ENCODE peak calls at places on chromosome 7, in nine cellular contexts. H is cardiac muscle cell, Y is IMR-90, M is AG09309, T is fibroblast of the aortic adventitia, G is A549, K is LNCaP clone FGC, D is right atrium auricular region, S is epithelial cell of esophagus. Z is an unnamed sample.

GRCh38 chr7:158816995-158817394 is 12.3 kb downstream of the ESYT2 start:
- DNase-seq in H (no peak), Y (no peak), M (no peak), T (no peak), G (no peak), K (no peak), D (no peak), S (peak), Z (no peak)

GRCh38 chr7:132580277-132580676 is 4.0 kb upstream of the PLXNA4 start:
- DNase-seq in H (no peak), Y (no peak), M (no peak), T (no peak), G (peak), K (no peak), D (no peak), S (peak), Z (no peak)

GRCh38 chr7:41185851-41186250 is 517.0 kb downstream of the INHBA start:
- DNase-seq in H (no peak), Y (no peak), M (no peak), T (no peak), G (no peak), K (no peak), D (no peak), S (peak), Z (no peak)

GRCh38 chr7:85102813-85103350 is 84.0 kb downstream of the SEMA3D start:
- DNase-seq in H (no peak), Y (peak), M (peak), T (peak), G (no peak), K (no peak), D (no peak), S (no peak), Z (no peak)

GRCh38 chr7:99396914-99397631 is 11.3 kb downstream of the PDAP1 start:
- DNase-seq in H (no peak), Y (no peak), M (no peak), T (no peak), G (no peak), K (no peak), D (no peak), S (no peak), Z (no peak)

GRCh38 chr7:1843921-1844335 is 173.9 kb downstream of the ELFN1 start:
- DNase-seq in H (no peak), Y (no peak), M (no peak), T (no peak), G (no peak), K (no peak), D (no peak), S (no peak), Z (peak)

GRCh38 chr7:105204520-105204919 is 184.2 kb downstream of the SRPK2 start:
- DNase-seq in H (no peak), Y (no peak), M (no peak), T (no peak), G (no peak), K (no peak), D (no peak), S (no peak), Z (no peak)

GRCh38 chr7:143015102-143015501 is 11.8 kb downstream of the OR9A2 start:
- DNase-seq in H (no peak), Y (no peak), M (no peak), T (no peak), G (no peak), K (no peak), D (no peak), S (no peak), Z (no peak)

GRCh38 chr7:109763611-109764010 is 1193.9 kb downstream of the DNAJB9 start:
- DNase-seq in H (no peak), Y (no peak), M (no peak), T (no peak), G (no peak), K (peak), D (no peak), S (peak), Z (no peak)

GRCh38 chr7:156497776-156498509 is 142.6 kb upstream of the RNF32 start:
- DNase-seq in H (no peak), Y (no peak), M (no peak), T (no peak), G (no peak), K (no peak), D (peak), S (no peak), Z (no peak)

GRCh38 chr7:30231271-30231670 is 53.1 kb upstream of the ZNRF2 start:
- DNase-seq in H (no peak), Y (no peak), M (no peak), T (no peak), G (no peak), K (no peak), D (no peak), S (no peak), Z (no peak)

GRCh38 chr7:67692425-67692824 is 695.8 kb downstream of the TYW1 start:
- DNase-seq in H (no peak), Y (no peak), M (no peak), T (no peak), G (no peak), K (peak), D (no peak), S (peak), Z (no peak)

GRCh38 chr7:51817694-51818093 is 501.1 kb upstream of the COBL start:
- DNase-seq in H (no peak), Y (no peak), M (no peak), T (no peak), G (no peak), K (no peak), D (no peak), S (no peak), Z (no peak)

GRCh38 chr7:12391922-12392615 is 11.6 kb downstream of the VWDE start:
- DNase-seq in H (no peak), Y (no peak), M (no peak), T (no peak), G (no peak), K (no peak), D (no peak), S (peak), Z (no peak)

GRCh38 chr7:132249591-132249971 is 326.7 kb downstream of the PLXNA4 start:
- DNase-seq in H (peak), Y (no peak), M (no peak), T (peak), G (peak), K (peak), D (no peak), S (peak), Z (no peak)

GRCh38 chr7:84178013-84178412 is 16.6 kb downstream of the SEMA3A start:
- DNase-seq in H (no peak), Y (peak), M (no peak), T (no peak), G (no peak), K (no peak), D (no peak), S (peak), Z (no peak)

GRCh38 chr7:100080895-100081534 is 508 bp downstream of the ZNF3 start:
- DNase-seq in H (peak), Y (peak), M (no peak), T (no peak), G (no peak), K (peak), D (no peak), S (peak), Z (no peak)

GRCh38 chr7:114021135-114021534 is 102.3 kb upstream of the PPP1R3A start:
- DNase-seq in H (no peak), Y (peak), M (no peak), T (no peak), G (no peak), K (peak), D (no peak), S (peak), Z (no peak)

DNA sequence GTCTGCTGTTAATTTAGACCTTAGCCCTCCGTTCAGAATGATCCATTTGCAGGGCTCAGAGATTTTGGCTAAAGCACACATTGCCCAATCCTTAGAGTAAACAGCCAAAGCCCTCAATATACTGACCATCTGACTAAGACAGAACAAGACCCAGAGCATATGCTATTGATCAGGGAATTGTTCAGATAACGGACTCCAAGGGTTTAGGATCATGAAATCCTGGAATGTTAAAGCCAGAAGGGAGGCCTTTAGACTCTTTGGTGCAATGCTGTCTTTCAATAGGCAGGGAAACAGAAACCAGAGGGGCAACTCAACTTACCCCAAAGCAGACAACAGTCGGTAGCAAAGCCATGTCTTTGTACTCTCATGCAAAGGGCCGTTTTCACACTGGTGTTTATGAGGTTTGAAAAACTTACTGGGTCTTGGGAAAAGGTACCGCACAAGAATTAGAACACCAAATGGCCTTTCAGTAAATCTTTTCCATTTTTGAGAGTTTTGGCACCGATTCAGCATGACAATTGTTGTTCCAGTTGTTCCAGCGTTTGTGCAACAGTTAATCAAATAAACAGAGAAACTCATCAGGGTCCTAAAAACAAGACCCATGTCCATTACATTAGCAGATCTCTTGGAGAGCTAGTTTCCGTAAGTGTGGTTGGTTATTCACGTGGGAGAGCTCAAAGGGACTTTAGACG is 94.2 kb upstream of the AGBL3 start:
- DNase-seq in H (no peak), Y (peak), M (no peak), T (peak), G (no peak), K (no peak), D (no peak), S (no peak), Z (no peak)
- H3K4me3 ChIP-seq in H (peak), Y (peak), M (peak), T (peak), G (peak), K (peak), D (peak), S (peak), Z (peak)

DNA sequence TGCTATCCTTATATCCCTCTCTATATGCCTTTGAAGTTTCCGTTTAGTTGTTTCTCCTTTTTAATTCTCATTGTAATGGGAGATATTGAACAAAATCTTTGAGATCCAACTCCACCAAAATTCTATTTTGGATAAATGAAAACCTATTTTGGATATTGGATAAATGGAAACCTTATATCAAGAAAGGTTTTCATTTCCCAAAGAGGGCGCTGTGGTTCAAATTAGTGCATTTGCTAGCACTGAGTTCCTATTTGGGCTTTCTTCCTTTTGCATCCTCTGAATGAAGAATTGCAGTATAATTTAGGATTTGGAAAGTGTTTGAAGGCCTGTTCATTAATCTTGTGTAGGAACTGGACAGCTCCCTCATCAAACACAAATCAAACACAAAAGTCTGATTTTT is 80.7 kb upstream of the KLF14 start:
- DNase-seq in H (no peak), Y (peak), M (peak), T (peak), G (no peak), K (no peak), D (no peak), S (peak), Z (no peak)
- TF ChIP-seq CTCF in H (peak), Y (peak), M (peak), T (peak), G (peak), K (no peak), D (no peak), S (peak), Z (no peak)

GRCh38 chr7:44201813-44202212 is 1.0 kb downstream of the YKT6 start:
- DNase-seq in H (no peak), Y (peak), M (no peak), T (peak), G (no peak), K (no peak), D (no peak), S (peak), Z (no peak)
- H3K4me3 ChIP-seq in H (peak), Y (peak), M (peak), T (peak), G (peak), K (peak), D (peak), S (peak), Z (peak)

DNA sequence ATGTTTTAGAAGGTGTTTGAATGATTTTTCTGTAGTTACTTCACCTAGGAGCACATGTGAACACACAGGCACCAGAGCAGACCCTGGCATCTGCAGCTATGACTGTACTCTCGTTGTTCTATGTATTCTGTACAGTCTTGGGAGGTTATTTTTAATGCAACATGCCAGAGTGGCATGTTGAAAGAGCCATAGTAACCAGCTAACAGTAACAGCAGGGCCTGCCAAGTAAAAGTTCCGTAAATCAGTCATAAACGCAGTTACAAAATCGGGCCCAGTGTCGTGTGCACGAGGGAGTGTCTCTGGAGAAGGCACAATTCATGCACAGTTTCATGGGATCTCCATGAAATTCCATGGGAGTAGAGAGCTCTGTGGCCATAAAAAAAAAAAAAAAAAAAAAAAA is 108.3 kb upstream of the CDK6 start:
- DNase-seq in H (no peak), Y (peak), M (peak), T (peak), G (no peak), K (no peak), D (no peak), S (no peak), Z (no peak)
- TF ChIP-seq CTCF in H (no peak), Y (no peak), M (no peak), T (no peak), G (no peak), K (no peak), D (no peak), S (no peak), Z (no peak)

GRCh38 chr7:151279868-151280267 is 31.4 kb upstream of the SMARCD3 start:
- DNase-seq in H (no peak), Y (no peak), M (no peak), T (no peak), G (no peak), K (no peak), D (no peak), S (no peak), Z (no peak)

GRCh38 chr7:151275813-151276577 is 27.5 kb upstream of the SMARCD3 start:
- DNase-seq in H (no peak), Y (no peak), M (no peak), T (no peak), G (no peak), K (no peak), D (no peak), S (no peak), Z (no peak)

GRCh38 chr7:151278949-151279348 is 30.5 kb upstream of the SMARCD3 start:
- DNase-seq in H (no peak), Y (no peak), M (no peak), T (no peak), G (no peak), K (no peak), D (no peak), S (no peak), Z (no peak)

GRCh38 chr7:151276651-151277590 is 28.4 kb upstream of the SMARCD3 start:
- DNase-seq in H (peak), Y (peak), M (no peak), T (peak), G (peak), K (peak), D (no peak), S (peak), Z (no peak)

GRCh38 chr7:151277631-151278030 is 29.1 kb upstream of the SMARCD3 start:
- DNase-seq in H (no peak), Y (no peak), M (no peak), T (no peak), G (no peak), K (no peak), D (no peak), S (no peak), Z (no peak)
- H3K4me3 ChIP-seq in H (no peak), Y (no peak), M (no peak), T (no peak), G (no peak), K (no peak), D (no peak), S (no peak), Z (peak)

GRCh38 chr7:10860516-10860915 is 113.2 kb upstream of the PHF14 start:
- DNase-seq in H (no peak), Y (no peak), M (no peak), T (no peak), G (no peak), K (no peak), D (no peak), S (peak), Z (no peak)

GRCh38 chr7:10855583-10855982 is 118.1 kb upstream of the PHF14 start:
- DNase-seq in H (no peak), Y (no peak), M (no peak), T (no peak), G (no peak), K (no peak), D (no peak), S (peak), Z (no peak)
- TF ChIP-seq CTCF in H (no peak), Y (no peak), M (no peak), T (no peak), G (no peak), K (no peak), D (no peak), S (no peak), Z (no peak)

GRCh38 chr7:27113991-27114866 is 11.7 kb upstream of the HOXA2 start:
- DNase-seq in H (no peak), Y (peak), M (no peak), T (peak), G (peak), K (no peak), D (no peak), S (no peak), Z (no peak)
- H3K4me3 ChIP-seq in H (peak), Y (peak), M (no peak), T (peak), G (peak), K (no peak), D (peak), S (peak), Z (peak)

GRCh38 chr7:138095972-138096935 is 20.0 kb downstream of the AKR1D1 start:
- DNase-seq in H (no peak), Y (no peak), M (no peak), T (no peak), G (no peak), K (peak), D (no peak), S (no peak), Z (no peak)

GRCh38 chr7:138099813-138100212 is 23.6 kb downstream of the AKR1D1 start:
- DNase-seq in H (no peak), Y (no peak), M (no peak), T (no peak), G (no peak), K (no peak), D (no peak), S (no peak), Z (no peak)

GRCh38 chr7:138092486-138093028 is 16.3 kb downstream of the AKR1D1 start:
- DNase-seq in H (no peak), Y (no peak), M (no peak), T (no peak), G (no peak), K (peak), D (no peak), S (peak), Z (no peak)

GRCh38 chr7:138097064-138097741 is 20.9 kb downstream of the AKR1D1 start:
- DNase-seq in H (peak), Y (no peak), M (no peak), T (peak), G (peak), K (peak), D (no peak), S (peak), Z (no peak)
- TF ChIP-seq CTCF in H (peak), Y (peak), M (peak), T (no peak), G (peak), K (peak), D (no peak), S (peak), Z (no peak)

DNA sequence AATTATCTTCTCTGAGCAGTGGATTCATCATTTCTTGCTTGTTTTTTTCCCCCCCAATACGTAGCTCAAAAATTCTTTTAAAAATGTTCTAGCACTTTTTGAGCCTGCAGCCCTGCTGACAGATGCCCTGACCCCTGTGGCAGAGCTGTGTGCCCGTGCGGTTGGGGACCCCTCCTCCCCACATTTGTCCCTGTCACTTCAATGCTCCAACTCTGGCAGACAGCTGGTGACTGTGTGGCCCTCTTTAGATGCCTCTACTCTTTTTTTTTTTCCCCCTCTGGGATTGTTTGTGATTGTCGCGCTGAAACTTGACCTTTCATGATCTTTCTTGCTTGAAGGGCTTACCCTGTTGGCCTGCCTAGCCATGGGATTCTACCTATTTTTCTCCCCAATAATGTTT is 214.1 kb downstream of the TMEM178B start:
- DNase-seq in H (no peak), Y (no peak), M (no peak), T (no peak), G (no peak), K (no peak), D (no peak), S (no peak), Z (no peak)
- H3K4me3 ChIP-seq in H (no peak), Y (no peak), M (no peak), T (no peak), G (no peak), K (no peak), D (no peak), S (no peak), Z (no peak)

DNA sequence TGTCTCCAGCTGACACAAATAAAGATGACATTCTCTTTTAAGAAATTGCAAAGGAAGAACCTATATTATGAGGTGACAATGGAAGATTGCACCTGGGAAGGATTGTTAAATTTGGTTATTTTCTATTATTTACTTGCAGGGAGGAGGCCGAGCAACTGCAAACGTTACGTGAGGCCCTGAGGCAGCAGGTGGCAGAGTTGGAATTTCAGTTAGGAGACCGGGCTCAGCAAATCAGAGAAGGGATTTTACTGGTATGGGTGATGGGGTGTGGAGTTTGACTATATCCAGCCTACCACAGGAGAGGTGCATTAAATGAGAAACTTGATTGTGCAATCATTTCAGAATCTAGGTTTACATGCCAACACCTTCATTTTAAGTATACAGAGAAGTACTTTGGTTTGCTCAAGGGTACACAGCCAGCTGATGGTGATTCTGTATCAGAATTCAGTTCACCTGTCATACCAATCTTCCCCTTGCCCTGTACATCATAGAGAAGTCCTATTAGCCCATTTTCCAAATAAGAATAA is 35.2 kb upstream of the PPP1R17 start:
- DNase-seq in H (no peak), Y (no peak), M (no peak), T (no peak), G (no peak), K (no peak), D (no peak), S (no peak), Z (no peak)
- TF ChIP-seq CTCF in H (no peak), Y (no peak), M (no peak), T (no peak), G (no peak), K (no peak), D (no peak), S (no peak), Z (no peak)

Z was measured in tibial artery.